ENCODE peak calls at places on chromosomes 2 and 18, in five cellular contexts. B is neural crest cell, Q is RWPE1, C is astrocyte of the spinal cord, J is AG04449. I is an unnamed sample.
A peak's percentile ranks its signal among the peaks of the same experiment; 100 is the strongest.

GRCh38 chr18:78726326-78727056 is 253.1 kb upstream of the SALL3 start:
- DNase-seq in B (no peak), Q (no peak), C (no peak), J (no peak), I (no peak)

GRCh38 chr2:215967590-215968373 is 45.6 kb downstream of the MREG start:
- DNase-seq in B (no peak), Q (no peak), C (no peak), J (no peak), I (peak; percentile 27)

GRCh38 chr18:57698571-57699276 is 77.1 kb upstream of the NARS1 start:
- DNase-seq in B (no peak), Q (no peak), C (peak; percentile 64), J (peak; percentile 75), I (peak; percentile 78)

GRCh38 chr2:206477296-206477695 is 34.0 kb downstream of the ADAM23 start:
- DNase-seq in B (no peak), Q (peak; percentile 14), C (peak; percentile 22), J (peak; percentile 57), I (peak; percentile 59)

GRCh38 chr18:48711651-48712486 is 173.0 kb downstream of the CTIF start:
- DNase-seq in B (no peak), Q (no peak), C (peak; percentile 60), J (no peak), I (peak; percentile 68)

GRCh38 chr2:15058015-15058414 is 425.5 kb downstream of the LRATD1 start:
- DNase-seq in B (no peak), Q (no peak), C (no peak), J (no peak), I (no peak)

GRCh38 chr2:111207892-111208291 is 87.2 kb downstream of the BCL2L11 start:
- DNase-seq in B (no peak), Q (no peak), C (no peak), J (no peak), I (no peak)

GRCh38 chr2:127589876-127590275 is 54.4 kb downstream of the MYO7B start:
- DNase-seq in B (no peak), Q (no peak), C (no peak), J (no peak), I (no peak)

GRCh38 chr2:42569116-42569711 is 782 bp downstream of the MTA3 start:
- DNase-seq in B (peak; percentile 3), Q (peak; percentile 31), C (peak; percentile 33), J (no peak), I (peak; percentile 30)

GRCh38 chr2:128580988-128581848 is 262.6 kb upstream of the HS6ST1 start:
- DNase-seq in B (no peak), Q (no peak), C (no peak), J (no peak), I (no peak)

GRCh38 chr18:63883617-63884016 is 3.9 kb upstream of the SERPINB2 start:
- DNase-seq in B (no peak), Q (no peak), C (no peak), J (no peak), I (peak; percentile 17)

GRCh38 chr18:29063346-29063745 is 886.4 kb upstream of the CDH2 start:
- DNase-seq in B (no peak), Q (no peak), C (peak; percentile 8), J (no peak), I (no peak)

GRCh38 chr2:10267551-10268465 is 34.9 kb upstream of the HPCAL1 start:
- DNase-seq in B (no peak), Q (no peak), C (no peak), J (no peak), I (no peak)

GRCh38 chr18:11990541-11990940 is 9.2 kb downstream of the IMPA2 start:
- DNase-seq in B (no peak), Q (no peak), C (no peak), J (no peak), I (no peak)

GRCh38 chr18:35389095-35389618 is 12.0 kb upstream of the ZNF396 start:
- DNase-seq in B (no peak), Q (no peak), C (peak; percentile 64), J (no peak), I (peak; percentile 73)

GRCh38 chr2:3254438-3254941 is 123.1 kb downstream of the EIPR1 start:
- DNase-seq in B (no peak), Q (no peak), C (no peak), J (no peak), I (no peak)

GRCh38 chr2:3639653-3640052 is 18.3 kb upstream of the ALLC start:
- DNase-seq in B (no peak), Q (no peak), C (no peak), J (no peak), I (no peak)

GRCh38 chr18:74457743-74458465 is 796 bp upstream of the DIPK1C start:
- DNase-seq in B (no peak), Q (no peak), C (no peak), J (no peak), I (no peak)

GRCh38 chr2:139175510-139175909 is 395.3 kb upstream of the NXPH2 start:
- DNase-seq in B (no peak), Q (no peak), C (no peak), J (no peak), I (no peak)

GRCh38 chr2:48248251-48248933 is 281.6 kb upstream of the STON1 start:
- DNase-seq in B (no peak), Q (peak; percentile 84), C (peak; percentile 89), J (peak; percentile 72), I (peak; percentile 81)

GRCh38 chr2:207881902-207882301 is 112.2 kb upstream of the FZD5 start:
- DNase-seq in B (no peak), Q (no peak), C (peak; percentile 30), J (no peak), I (peak; percentile 45)

GRCh38 chr2:240778426-240778825 is 41.6 kb downstream of the KIF1A start:
- DNase-seq in B (no peak), Q (no peak), C (no peak), J (no peak), I (no peak)

GRCh38 chr2:158722266-158723105 is 72.6 kb upstream of the DAPL1 start:
- DNase-seq in B (no peak), Q (no peak), C (no peak), J (no peak), I (no peak)

GRCh38 chr2:54634564-54635511 is 88.6 kb upstream of the EML6 start:
- DNase-seq in B (peak; percentile 20), Q (peak; percentile 27), C (peak; percentile 86), J (no peak), I (peak; percentile 97)

GRCh38 chr2:66574701-66575624 is 140.0 kb downstream of the MEIS1 start:
- DNase-seq in B (peak; percentile 58), Q (peak; percentile 87), C (peak; percentile 89), J (no peak), I (peak; percentile 86)

GRCh38 chr2:226756131-226756530 is 43.5 kb downstream of the IRS1 start:
- DNase-seq in B (no peak), Q (peak; percentile 88), C (peak; percentile 74), J (no peak), I (peak; percentile 15)

GRCh38 chr2:234444888-234445287 is 52.0 kb downstream of the ARL4C start:
- DNase-seq in B (no peak), Q (no peak), C (peak; percentile 92), J (peak; percentile 95), I (peak; percentile 88)

GRCh38 chr2:234447963-234448362 is 48.9 kb downstream of the ARL4C start:
- DNase-seq in B (no peak), Q (no peak), C (no peak), J (no peak), I (no peak)

GRCh38 chr2:234447189-234447588 is 49.7 kb downstream of the ARL4C start:
- DNase-seq in B (no peak), Q (no peak), C (no peak), J (no peak), I (no peak)

GRCh38 chr2:234448506-234449169 is 48.2 kb downstream of the ARL4C start:
- DNase-seq in B (no peak), Q (no peak), C (no peak), J (no peak), I (no peak)

GRCh38 chr2:234446404-234447076 is 50.3 kb downstream of the ARL4C start:
- DNase-seq in B (no peak), Q (peak; percentile 84), C (no peak), J (no peak), I (no peak)
- TF ChIP-seq CTCF in B (no peak), Q (no peak), C (no peak), J (no peak), I (no peak)

GRCh38 chr18:5420909-5421308 is 122.9 kb downstream of the EPB41L3 start:
- DNase-seq in B (no peak), Q (no peak), C (no peak), J (no peak), I (no peak)
- TF ChIP-seq CTCF in B (no peak), Q (no peak), C (no peak), J (no peak), I (no peak)

DNA sequence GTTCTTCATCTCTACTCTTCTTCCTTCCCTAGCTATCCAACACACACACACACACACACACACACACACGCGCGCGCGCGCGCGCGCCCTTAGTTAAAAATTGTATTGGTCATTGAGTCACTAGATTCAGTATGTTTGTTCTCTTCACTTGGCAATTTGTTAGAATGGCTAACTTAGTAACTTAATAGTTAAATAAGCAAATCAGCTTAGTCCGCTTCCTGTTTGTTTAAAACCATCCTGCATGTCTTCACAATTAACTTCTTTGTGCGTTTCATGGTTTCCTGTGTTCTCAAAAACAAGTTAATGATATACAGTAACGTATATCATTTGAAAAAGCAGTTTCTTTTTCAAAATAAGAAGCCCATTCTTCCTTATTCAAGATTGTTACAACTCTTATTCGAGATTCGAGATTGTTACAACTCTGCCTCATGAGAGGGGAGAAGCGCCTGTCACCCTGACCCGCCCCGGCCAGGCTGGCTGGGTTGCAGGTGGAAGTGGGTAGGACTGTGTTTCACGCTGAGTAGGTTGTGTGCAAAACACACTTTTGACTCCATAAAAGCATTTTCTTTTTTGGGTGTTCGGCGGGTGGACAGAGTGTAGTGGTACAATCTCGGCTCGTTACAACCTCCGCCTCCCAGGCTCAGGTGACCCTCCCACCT is 9.5 kb upstream of the CNNM3 start:
- DNase-seq in B (no peak), Q (no peak), C (no peak), J (no peak), I (no peak)
- TF ChIP-seq CTCF in B (no peak), Q (no peak), C (no peak), J (no peak), I (no peak)

GRCh38 chr2:25131253-25131566 is 37.2 kb downstream of the POMC start:
- DNase-seq in B (no peak), Q (no peak), C (no peak), J (no peak), I (no peak)

GRCh38 chr2:25131567-25132295 is 36.6 kb downstream of the POMC start:
- DNase-seq in B (no peak), Q (no peak), C (no peak), J (no peak), I (peak; percentile 10)

GRCh38 chr2:25132296-25132630 is 36.1 kb downstream of the POMC start:
- DNase-seq in B (no peak), Q (no peak), C (no peak), J (no peak), I (no peak)

GRCh38 chr2:25127631-25128030 is 40.7 kb downstream of the POMC start:
- DNase-seq in B (no peak), Q (no peak), C (peak; percentile 6), J (no peak), I (peak; percentile 44)

DNA sequence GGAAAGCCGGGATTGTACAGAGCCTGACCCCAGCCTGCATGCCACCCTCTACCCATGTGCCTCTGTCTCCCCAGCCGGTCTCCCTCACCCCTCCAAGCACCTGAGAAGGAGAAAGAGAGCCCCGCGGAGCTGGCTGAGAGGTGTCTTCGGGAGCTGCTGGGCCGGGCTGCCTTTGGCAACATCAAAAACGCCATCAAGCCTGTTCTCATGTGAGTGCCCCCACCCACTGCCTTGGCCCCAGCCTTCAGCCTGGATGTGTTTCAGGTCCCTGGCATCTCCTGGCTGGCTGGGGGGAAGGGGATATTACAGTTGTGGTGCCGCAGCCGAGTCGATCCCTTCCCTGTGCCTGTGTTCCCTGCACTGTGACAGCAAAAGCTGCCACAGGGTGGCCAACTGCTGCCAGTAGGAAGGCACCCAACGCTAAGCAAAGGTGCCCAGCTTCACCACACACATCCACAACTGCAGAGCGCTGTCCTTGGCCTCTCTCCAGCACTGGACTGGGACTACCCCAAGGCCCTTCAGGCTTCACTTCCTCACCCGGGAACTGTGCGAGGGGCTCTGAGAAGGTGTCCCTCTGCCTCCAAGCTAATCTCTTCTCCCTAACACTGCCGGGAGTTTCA is 38.4 kb downstream of the POMC start:
- DNase-seq in B (no peak), Q (no peak), C (no peak), J (no peak), I (no peak)
- TF ChIP-seq CTCF in B (no peak), Q (no peak), C (no peak), J (no peak), I (no peak)

I was measured in cardiac fibroblast.